ENCODE peak calls at places on chromosomes 6 and 20, in ten cellular contexts. One of them, this sample, is unnamed.

GRCh38 chr20:61926253-61926613 is 139.4 kb downstream of the TAF4 start:
- DNase-seq in adipocyte: no peak
- DNase-seq in HEK293T: no peak
- DNase-seq in left ventricle myocardium inferior: no peak
- DNase-seq in LHCN-M2: no peak
- DNase-seq in CD8-positive, alpha-beta T cell: no peak
- DNase-seq in foreskin fibroblast: no peak
- DNase-seq in MG63: no peak
- DNase-seq in CD8-positive, alpha-beta memory T cell: no peak
- DNase-seq in cardiac fibroblast: no peak
- DNase-seq in this sample: no peak

GRCh38 chr6:73929421-73929820 is 233.4 kb downstream of the CD109 start:
- DNase-seq in adipocyte: peak; percentile 8
- DNase-seq in HEK293T: no peak
- DNase-seq in left ventricle myocardium inferior: no peak
- DNase-seq in LHCN-M2: no peak
- DNase-seq in CD8-positive, alpha-beta T cell: no peak
- DNase-seq in foreskin fibroblast: peak; percentile 48
- DNase-seq in MG63: peak; percentile 12
- DNase-seq in CD8-positive, alpha-beta memory T cell: no peak
- DNase-seq in cardiac fibroblast: no peak
- DNase-seq in this sample: no peak

GRCh38 chr6:70520575-70520974 is 46.2 kb upstream of the SDHAF4 start:
- DNase-seq in adipocyte: peak; percentile 9
- DNase-seq in HEK293T: peak; percentile 20
- DNase-seq in left ventricle myocardium inferior: no peak
- DNase-seq in LHCN-M2: peak; percentile 9
- DNase-seq in CD8-positive, alpha-beta T cell: no peak
- DNase-seq in foreskin fibroblast: peak; percentile 17
- DNase-seq in MG63: no peak
- DNase-seq in CD8-positive, alpha-beta memory T cell: no peak
- DNase-seq in cardiac fibroblast: peak; percentile 41
- DNase-seq in this sample: peak; percentile 9

GRCh38 chr20:63749597-63750508 is 10.3 kb downstream of the SLC2A4RG start:
- DNase-seq in adipocyte: no peak
- DNase-seq in HEK293T: no peak
- DNase-seq in left ventricle myocardium inferior: no peak
- DNase-seq in LHCN-M2: no peak
- DNase-seq in CD8-positive, alpha-beta T cell: no peak
- DNase-seq in foreskin fibroblast: no peak
- DNase-seq in MG63: no peak
- DNase-seq in CD8-positive, alpha-beta memory T cell: no peak
- DNase-seq in cardiac fibroblast: no peak
- DNase-seq in this sample: no peak

GRCh38 chr6:109693128-109693527 is 2.0 kb downstream of the FIG4 start:
- DNase-seq in adipocyte: no peak
- DNase-seq in HEK293T: no peak
- DNase-seq in left ventricle myocardium inferior: no peak
- DNase-seq in LHCN-M2: no peak
- DNase-seq in CD8-positive, alpha-beta T cell: no peak
- DNase-seq in foreskin fibroblast: no peak
- DNase-seq in MG63: no peak
- DNase-seq in CD8-positive, alpha-beta memory T cell: no peak
- DNase-seq in cardiac fibroblast: no peak
- DNase-seq in this sample: peak; percentile 56

GRCh38 chr6:32255212-32256153 is 31.6 kb upstream of the NOTCH4 start:
- DNase-seq in adipocyte: peak; percentile 97
- DNase-seq in HEK293T: no peak
- DNase-seq in left ventricle myocardium inferior: peak; percentile 60
- DNase-seq in LHCN-M2: peak; percentile 89
- DNase-seq in CD8-positive, alpha-beta T cell: peak; percentile 47
- DNase-seq in foreskin fibroblast: peak; percentile 95
- DNase-seq in MG63: peak; percentile 77
- DNase-seq in CD8-positive, alpha-beta memory T cell: peak; percentile 31
- DNase-seq in cardiac fibroblast: peak; percentile 95
- DNase-seq in this sample: peak; percentile 45

GRCh38 chr6:56890683-56891429 is 64.1 kb upstream of the BEND6 start:
- DNase-seq in adipocyte: peak; percentile 90
- DNase-seq in HEK293T: no peak
- DNase-seq in left ventricle myocardium inferior: no peak
- DNase-seq in LHCN-M2: peak; percentile 88
- DNase-seq in CD8-positive, alpha-beta T cell: no peak
- DNase-seq in foreskin fibroblast: peak; percentile 91
- DNase-seq in MG63: peak; percentile 28
- DNase-seq in CD8-positive, alpha-beta memory T cell: no peak
- DNase-seq in cardiac fibroblast: peak; percentile 95
- DNase-seq in this sample: no peak

GRCh38 chr20:9374480-9374879 is 139.9 kb upstream of the LAMP5 start:
- DNase-seq in adipocyte: peak; percentile 66
- DNase-seq in HEK293T: no peak
- DNase-seq in left ventricle myocardium inferior: no peak
- DNase-seq in LHCN-M2: no peak
- DNase-seq in CD8-positive, alpha-beta T cell: no peak
- DNase-seq in foreskin fibroblast: no peak
- DNase-seq in MG63: no peak
- DNase-seq in CD8-positive, alpha-beta memory T cell: no peak
- DNase-seq in cardiac fibroblast: no peak
- DNase-seq in this sample: no peak

GRCh38 chr6:142705054-142705453 is 239.9 kb downstream of the HIVEP2 start:
- DNase-seq in adipocyte: no peak
- DNase-seq in HEK293T: no peak
- DNase-seq in left ventricle myocardium inferior: no peak
- DNase-seq in LHCN-M2: no peak
- DNase-seq in CD8-positive, alpha-beta T cell: no peak
- DNase-seq in foreskin fibroblast: no peak
- DNase-seq in MG63: no peak
- DNase-seq in CD8-positive, alpha-beta memory T cell: no peak
- DNase-seq in cardiac fibroblast: no peak
- DNase-seq in this sample: no peak

GRCh38 chr6:64081459-64081858 is 445.9 kb downstream of the PHF3 start:
- DNase-seq in adipocyte: no peak
- DNase-seq in HEK293T: no peak
- DNase-seq in left ventricle myocardium inferior: no peak
- DNase-seq in LHCN-M2: no peak
- DNase-seq in CD8-positive, alpha-beta T cell: no peak
- DNase-seq in foreskin fibroblast: no peak
- DNase-seq in MG63: no peak
- DNase-seq in CD8-positive, alpha-beta memory T cell: no peak
- DNase-seq in cardiac fibroblast: no peak
- DNase-seq in this sample: no peak

GRCh38 chr6:46138281-46138680 is 8.5 kb downstream of the ENPP4 start:
- DNase-seq in adipocyte: no peak
- DNase-seq in HEK293T: no peak
- DNase-seq in left ventricle myocardium inferior: no peak
- DNase-seq in LHCN-M2: no peak
- DNase-seq in CD8-positive, alpha-beta T cell: no peak
- DNase-seq in foreskin fibroblast: no peak
- DNase-seq in MG63: no peak
- DNase-seq in CD8-positive, alpha-beta memory T cell: no peak
- DNase-seq in cardiac fibroblast: no peak
- DNase-seq in this sample: no peak

GRCh38 chr20:11271920-11272594 is 598.3 kb upstream of the JAG1 start:
- DNase-seq in adipocyte: no peak
- DNase-seq in HEK293T: no peak
- DNase-seq in left ventricle myocardium inferior: no peak
- DNase-seq in LHCN-M2: no peak
- DNase-seq in CD8-positive, alpha-beta T cell: no peak
- DNase-seq in foreskin fibroblast: no peak
- DNase-seq in MG63: no peak
- DNase-seq in CD8-positive, alpha-beta memory T cell: no peak
- DNase-seq in cardiac fibroblast: no peak
- DNase-seq in this sample: no peak

GRCh38 chr20:8043687-8044278 is 24.2 kb upstream of the TMX4 start:
- DNase-seq in adipocyte: peak; percentile 88
- DNase-seq in HEK293T: peak; percentile 55
- DNase-seq in left ventricle myocardium inferior: no peak
- DNase-seq in LHCN-M2: peak; percentile 34
- DNase-seq in CD8-positive, alpha-beta T cell: no peak
- DNase-seq in foreskin fibroblast: peak; percentile 74
- DNase-seq in MG63: no peak
- DNase-seq in CD8-positive, alpha-beta memory T cell: no peak
- DNase-seq in cardiac fibroblast: peak; percentile 76
- DNase-seq in this sample: peak; percentile 52

GRCh38 chr6:25193865-25194679 is 85.1 kb upstream of the CARMIL1 start:
- DNase-seq in adipocyte: peak; percentile 28
- DNase-seq in HEK293T: no peak
- DNase-seq in left ventricle myocardium inferior: no peak
- DNase-seq in LHCN-M2: peak; percentile 66
- DNase-seq in CD8-positive, alpha-beta T cell: no peak
- DNase-seq in foreskin fibroblast: peak; percentile 20
- DNase-seq in MG63: no peak
- DNase-seq in CD8-positive, alpha-beta memory T cell: no peak
- DNase-seq in cardiac fibroblast: peak; percentile 64
- DNase-seq in this sample: no peak

GRCh38 chr6:31806470-31807272 is at the start of gene LSM2:
- DNase-seq in adipocyte: peak; percentile 99
- DNase-seq in HEK293T: peak; percentile 100
- DNase-seq in left ventricle myocardium inferior: peak; percentile 98
- DNase-seq in LHCN-M2: peak; percentile 96
- DNase-seq in CD8-positive, alpha-beta T cell: peak; percentile 96
- DNase-seq in foreskin fibroblast: peak; percentile 99
- DNase-seq in MG63: peak; percentile 92
- DNase-seq in CD8-positive, alpha-beta memory T cell: peak; percentile 95
- DNase-seq in cardiac fibroblast: peak; percentile 97
- DNase-seq in this sample: peak; percentile 97

GRCh38 chr6:18044108-18044783 is 56.8 kb upstream of the KIF13A start:
- DNase-seq in adipocyte: no peak
- DNase-seq in HEK293T: no peak
- DNase-seq in left ventricle myocardium inferior: no peak
- DNase-seq in LHCN-M2: no peak
- DNase-seq in CD8-positive, alpha-beta T cell: no peak
- DNase-seq in foreskin fibroblast: no peak
- DNase-seq in MG63: no peak
- DNase-seq in CD8-positive, alpha-beta memory T cell: no peak
- DNase-seq in cardiac fibroblast: no peak
- DNase-seq in this sample: no peak

GRCh38 chr6:33676416-33677152 is 34.9 kb downstream of the UQCC2 start:
- DNase-seq in adipocyte: no peak
- DNase-seq in HEK293T: no peak
- DNase-seq in left ventricle myocardium inferior: no peak
- DNase-seq in LHCN-M2: no peak
- DNase-seq in CD8-positive, alpha-beta T cell: no peak
- DNase-seq in foreskin fibroblast: no peak
- DNase-seq in MG63: no peak
- DNase-seq in CD8-positive, alpha-beta memory T cell: no peak
- DNase-seq in cardiac fibroblast: no peak
- DNase-seq in this sample: no peak

GRCh38 chr6:72553531-72554202 is 68.2 kb upstream of the KCNQ5 start:
- DNase-seq in adipocyte: peak; percentile 90
- DNase-seq in HEK293T: no peak
- DNase-seq in left ventricle myocardium inferior: no peak
- DNase-seq in LHCN-M2: peak; percentile 96
- DNase-seq in CD8-positive, alpha-beta T cell: no peak
- DNase-seq in foreskin fibroblast: peak; percentile 90
- DNase-seq in MG63: peak; percentile 53
- DNase-seq in CD8-positive, alpha-beta memory T cell: no peak
- DNase-seq in cardiac fibroblast: peak; percentile 95
- DNase-seq in this sample: no peak

GRCh38 chr6:99177736-99178135 is 171.7 kb downstream of the FAXC start:
- DNase-seq in adipocyte: no peak
- DNase-seq in HEK293T: no peak
- DNase-seq in left ventricle myocardium inferior: no peak
- DNase-seq in LHCN-M2: no peak
- DNase-seq in CD8-positive, alpha-beta T cell: no peak
- DNase-seq in foreskin fibroblast: no peak
- DNase-seq in MG63: no peak
- DNase-seq in CD8-positive, alpha-beta memory T cell: no peak
- DNase-seq in cardiac fibroblast: no peak
- DNase-seq in this sample: no peak

GRCh38 chr20:7347409-7347808 is 579.9 kb downstream of the BMP2 start:
- DNase-seq in adipocyte: no peak
- DNase-seq in HEK293T: no peak
- DNase-seq in left ventricle myocardium inferior: no peak
- DNase-seq in LHCN-M2: no peak
- DNase-seq in CD8-positive, alpha-beta T cell: no peak
- DNase-seq in foreskin fibroblast: no peak
- DNase-seq in MG63: no peak
- DNase-seq in CD8-positive, alpha-beta memory T cell: no peak
- DNase-seq in cardiac fibroblast: no peak
- DNase-seq in this sample: no peak

GRCh38 chr20:19211661-19212523 is 550 bp upstream of the SLC24A3 start:
- DNase-seq in adipocyte: peak; percentile 51
- DNase-seq in HEK293T: no peak
- DNase-seq in left ventricle myocardium inferior: no peak
- DNase-seq in LHCN-M2: no peak
- DNase-seq in CD8-positive, alpha-beta T cell: no peak
- DNase-seq in foreskin fibroblast: peak; percentile 56
- DNase-seq in MG63: peak; percentile 16
- DNase-seq in CD8-positive, alpha-beta memory T cell: no peak
- DNase-seq in cardiac fibroblast: peak; percentile 45
- DNase-seq in this sample: no peak

GRCh38 chr6:52562915-52563314 is 13.9 kb downstream of the TRAM2 start:
- DNase-seq in adipocyte: no peak
- DNase-seq in HEK293T: no peak
- DNase-seq in left ventricle myocardium inferior: no peak
- DNase-seq in LHCN-M2: no peak
- DNase-seq in CD8-positive, alpha-beta T cell: no peak
- DNase-seq in foreskin fibroblast: no peak
- DNase-seq in MG63: no peak
- DNase-seq in CD8-positive, alpha-beta memory T cell: no peak
- DNase-seq in cardiac fibroblast: no peak
- DNase-seq in this sample: no peak

GRCh38 chr6:169868458-169868857 is 117.0 kb downstream of the ERMARD start:
- DNase-seq in adipocyte: no peak
- DNase-seq in HEK293T: peak; percentile 5
- DNase-seq in left ventricle myocardium inferior: peak; percentile 55
- DNase-seq in LHCN-M2: peak; percentile 19
- DNase-seq in CD8-positive, alpha-beta T cell: peak; percentile 49
- DNase-seq in foreskin fibroblast: no peak
- DNase-seq in MG63: no peak
- DNase-seq in CD8-positive, alpha-beta memory T cell: peak; percentile 32
- DNase-seq in cardiac fibroblast: no peak
- DNase-seq in this sample: peak; percentile 61

GRCh38 chr6:87697581-87698552 is 4.2 kb downstream of the AKIRIN2 start:
- DNase-seq in adipocyte: peak; percentile 91
- DNase-seq in HEK293T: no peak
- DNase-seq in left ventricle myocardium inferior: no peak
- DNase-seq in LHCN-M2: peak; percentile 99
- DNase-seq in CD8-positive, alpha-beta T cell: no peak
- DNase-seq in foreskin fibroblast: peak; percentile 86
- DNase-seq in MG63: no peak
- DNase-seq in CD8-positive, alpha-beta memory T cell: no peak
- DNase-seq in cardiac fibroblast: peak; percentile 92
- DNase-seq in this sample: no peak

GRCh38 chr20:11368537-11368936 is 549.2 kb upstream of the BTBD3 start:
- DNase-seq in adipocyte: no peak
- DNase-seq in HEK293T: no peak
- DNase-seq in left ventricle myocardium inferior: no peak
- DNase-seq in LHCN-M2: no peak
- DNase-seq in CD8-positive, alpha-beta T cell: no peak
- DNase-seq in foreskin fibroblast: no peak
- DNase-seq in MG63: no peak
- DNase-seq in CD8-positive, alpha-beta memory T cell: no peak
- DNase-seq in cardiac fibroblast: no peak
- DNase-seq in this sample: no peak

GRCh38 chr6:130183271-130184222 is 39.2 kb downstream of the SAMD3 start:
- DNase-seq in adipocyte: no peak
- DNase-seq in HEK293T: no peak
- DNase-seq in left ventricle myocardium inferior: no peak
- DNase-seq in LHCN-M2: no peak
- DNase-seq in CD8-positive, alpha-beta T cell: peak; percentile 47
- DNase-seq in foreskin fibroblast: no peak
- DNase-seq in MG63: no peak
- DNase-seq in CD8-positive, alpha-beta memory T cell: peak; percentile 13
- DNase-seq in cardiac fibroblast: no peak
- DNase-seq in this sample: no peak

GRCh38 chr20:57896017-57896416 is 186.2 kb upstream of the PMEPA1 start:
- DNase-seq in adipocyte: no peak
- DNase-seq in HEK293T: no peak
- DNase-seq in left ventricle myocardium inferior: no peak
- DNase-seq in LHCN-M2: no peak
- DNase-seq in CD8-positive, alpha-beta T cell: no peak
- DNase-seq in foreskin fibroblast: no peak
- DNase-seq in MG63: no peak
- DNase-seq in CD8-positive, alpha-beta memory T cell: no peak
- DNase-seq in cardiac fibroblast: no peak
- DNase-seq in this sample: no peak

GRCh38 chr6:75296811-75297779 is 12.5 kb upstream of the TMEM30A start:
- DNase-seq in adipocyte: peak; percentile 86
- DNase-seq in HEK293T: peak; percentile 23
- DNase-seq in left ventricle myocardium inferior: no peak
- DNase-seq in LHCN-M2: peak; percentile 45
- DNase-seq in CD8-positive, alpha-beta T cell: no peak
- DNase-seq in foreskin fibroblast: peak; percentile 78
- DNase-seq in MG63: no peak
- DNase-seq in CD8-positive, alpha-beta memory T cell: no peak
- DNase-seq in cardiac fibroblast: peak; percentile 84
- DNase-seq in this sample: peak; percentile 27

This sample was measured in naive B cell.